ENCODE peak calls at places on chromosomes 5 and 9, in six cellular contexts. N is GM13977, F is thoracic aorta, S is upper lobe of right lung, V is endodermal cell, G is kidney. M is an unnamed sample.

GRCh38 chr9:89218040-89218928 is 39.7 kb upstream of the SHC3 start:
- DNase-seq in N (no peak), F (no peak), G (no peak), V (no peak), S (no peak), M (no peak)

GRCh38 chr5:137498736-137499505 is at the start of gene SPOCK1:
- DNase-seq in N (peak), S (peak), F (no peak), V (peak), G (peak), M (no peak)

GRCh38 chr9:76637426-76637825 is 126.8 kb upstream of the PCA3 start:
- DNase-seq in V (no peak), F (no peak), G (no peak), N (no peak), S (no peak), M (no peak)

GRCh38 chr9:98010450-98010849 is 27.3 kb downstream of the ANP32B start:
- DNase-seq in S (no peak), N (peak), G (no peak), V (peak), F (no peak), M (no peak)

GRCh38 chr9:26502311-26502710 is 390.3 kb downstream of the CAAP1 start:
- DNase-seq in V (peak), G (no peak), S (no peak), N (no peak), F (no peak), M (no peak)

GRCh38 chr5:157924931-157925729 is 66.2 kb upstream of the CLINT1 start:
- DNase-seq in V (no peak), F (no peak), G (no peak), S (no peak), N (no peak), M (no peak)

GRCh38 chr9:36382484-36382883 is 17.6 kb downstream of the RNF38 start:
- DNase-seq in S (no peak), N (no peak), F (no peak), G (no peak), V (no peak), M (no peak)

GRCh38 chr9:110095776-110096175 is 112.2 kb downstream of the C9orf152 start:
- DNase-seq in N (no peak), G (no peak), F (no peak), S (no peak), V (no peak), M (no peak)

GRCh38 chr9:103999375-104000062 is 94.6 kb upstream of the SMC2 start:
- DNase-seq in G (peak), V (no peak), F (no peak), N (no peak), S (peak), M (peak)

GRCh38 chr5:159098285-159099048 is 1.2 kb downstream of the EBF1 start:
- DNase-seq in S (no peak), G (no peak), N (no peak), V (peak), F (no peak), M (no peak)

GRCh38 chr9:136512651-136513066 is 29.8 kb upstream of the SEC16A start:
- DNase-seq in S (no peak), G (no peak), V (peak), N (peak), F (no peak), M (no peak)

GRCh38 chr5:58148366-58148765 is 311.5 kb downstream of the PLK2 start:
- DNase-seq in S (no peak), F (no peak), G (no peak), V (no peak), N (no peak), M (no peak)

GRCh38 chr9:135370411-135371375 is 108.9 kb upstream of the PPP1R26 start:
- DNase-seq in F (no peak), N (no peak), V (no peak), S (no peak), G (no peak), M (no peak)

GRCh38 chr5:128469924-128470323 is 68.1 kb downstream of the FBN2 start:
- DNase-seq in F (no peak), N (no peak), G (no peak), V (no peak), S (no peak), M (no peak)

GRCh38 chr5:132372122-132372521 is 2.6 kb downstream of the SLC22A5 start:
- DNase-seq in N (no peak), S (peak), F (no peak), V (no peak), G (no peak), M (no peak)

GRCh38 chr5:81778642-81779041 is 27.7 kb upstream of the SSBP2 start:
- DNase-seq in V (no peak), S (no peak), N (no peak), G (no peak), F (no peak), M (no peak)

GRCh38 chr9:120477534-120478001 is 102.4 kb downstream of the CDK5RAP2 start:
- DNase-seq in V (peak), F (no peak), S (no peak), G (no peak), N (peak), M (no peak)

GRCh38 chr9:108156270-108156998 is 666.9 kb upstream of the KLF4 start:
- DNase-seq in F (no peak), V (no peak), N (no peak), S (no peak), G (no peak), M (no peak)

GRCh38 chr5:32487424-32487823 is 42.9 kb upstream of the ZFR start:
- DNase-seq in F (no peak), S (no peak), G (no peak), V (no peak), N (no peak), M (no peak)

GRCh38 chr9:88716636-88717035 is 181.7 kb downstream of the NXNL2 start:
- DNase-seq in N (no peak), S (no peak), F (no peak), V (no peak), G (no peak), M (no peak)

GRCh38 chr5:138544171-138545134 is 1.4 kb upstream of the ETF1 start:
- DNase-seq in V (no peak), G (no peak), F (no peak), N (no peak), S (no peak), M (no peak)

GRCh38 chr5:100791376-100791775 is 111.7 kb downstream of the ST8SIA4 start:
- DNase-seq in G (no peak), F (no peak), V (no peak), N (no peak), S (no peak), M (no peak)

GRCh38 chr9:135339378-135339973 is 140.1 kb upstream of the PPP1R26 start:
- DNase-seq in S (peak), N (no peak), V (peak), F (no peak), G (peak), M (no peak)

GRCh38 chr5:157295247-157295646 is 29.3 kb downstream of the CYFIP2 start:
- DNase-seq in V (no peak), N (no peak), F (no peak), S (no peak), G (no peak), M (no peak)

GRCh38 chr9:119179701-119180100 is 189.5 kb downstream of the BRINP1 start:
- DNase-seq in V (peak), N (no peak), S (no peak), F (no peak), G (no peak), M (no peak)

GRCh38 chr5:150624334-150625163 is 15.9 kb upstream of the SYNPO start:
- DNase-seq in F (no peak), S (no peak), V (peak), G (no peak), N (peak), M (no peak)

GRCh38 chr9:14351206-14351605 is 37.3 kb upstream of the NFIB start:
- DNase-seq in F (no peak), V (no peak), N (no peak), S (no peak), G (no peak), M (no peak)

GRCh38 chr5:90878549-90879196 is 320.1 kb downstream of the ADGRV1 start:
- DNase-seq in G (no peak), S (no peak), V (no peak), F (no peak), N (no peak), M (no peak)

GRCh38 chr9:89940625-89941024 is 335.8 kb downstream of the GADD45G start:
- DNase-seq in V (no peak), G (no peak), F (no peak), N (no peak), S (no peak), M (no peak)

GRCh38 chr5:155127552-155127951 is 114.0 kb downstream of the KIF4B start:
- DNase-seq in G (no peak), S (no peak), F (no peak), N (no peak), V (no peak), M (no peak)

GRCh38 chr9:127664678-127665507 is 41.9 kb upstream of the CFAP157 start:
- DNase-seq in S (no peak), G (no peak), F (no peak), V (no peak), N (no peak), M (no peak)

GRCh38 chr5:68529581-68529980 is 314.0 kb downstream of the PIK3R1 start:
- DNase-seq in S (no peak), G (no peak), N (no peak), V (no peak), F (no peak), M (no peak)

GRCh38 chr9:71518045-71518888 is 250.0 kb downstream of the CEMIP2 start:
- DNase-seq in S (no peak), G (no peak), N (no peak), V (no peak), F (no peak), M (no peak)

GRCh38 chr5:116881921-116882531 is 307.4 kb upstream of the SEMA6A start:
- DNase-seq in V (no peak), G (no peak), F (no peak), S (no peak), N (no peak), M (no peak)

GRCh38 chr5:141758316-141758965 is 76.4 kb upstream of the ARAP3 start:
- DNase-seq in V (peak), S (no peak), N (no peak), F (no peak), G (no peak), M (no peak)

GRCh38 chr9:20603524-20604268 is 18.6 kb downstream of the MLLT3 start:
- DNase-seq in V (no peak), G (no peak), S (no peak), N (no peak), F (no peak), M (no peak)

DNA sequence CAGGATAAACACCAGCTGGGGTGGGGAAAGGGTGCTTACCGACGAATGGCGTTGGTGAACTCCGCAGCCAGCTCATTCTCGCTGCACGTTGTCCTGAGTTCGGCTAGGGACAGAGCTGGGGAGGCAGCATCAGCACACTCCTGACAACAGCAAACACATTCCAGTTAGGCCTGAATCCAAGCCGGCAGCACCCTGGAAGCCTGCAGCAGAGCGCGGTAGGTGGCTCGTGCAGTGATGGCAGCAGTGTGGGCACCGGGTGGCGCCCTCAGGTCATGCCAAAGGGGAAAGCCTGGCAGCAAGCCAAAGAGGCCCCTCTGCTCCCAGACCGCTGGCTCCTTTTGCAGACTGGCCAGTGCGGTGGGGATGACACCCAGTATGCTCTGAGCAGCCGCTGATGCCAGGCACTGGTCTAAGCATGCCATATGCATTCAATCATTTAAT is 66.9 kb downstream of the DCP2 start:
- DNase-seq in G (peak), F (no peak), N (no peak), S (no peak), V (peak), M (no peak)
- TF ChIP-seq CTCF in G (no peak), F (peak), N (peak), S (no peak), V (peak), M (peak)

GRCh38 chr5:112240011-112240410 is 179.1 kb downstream of the EPB41L4A start:
- DNase-seq in F (no peak), V (no peak), N (no peak), G (no peak), S (no peak), M (no peak)

GRCh38 chr5:112248643-112249042 is 170.4 kb downstream of the EPB41L4A start:
- DNase-seq in N (no peak), G (no peak), V (no peak), F (no peak), S (no peak), M (no peak)

GRCh38 chr5:112247930-112248329 is 171.1 kb downstream of the EPB41L4A start:
- DNase-seq in V (no peak), N (no peak), F (no peak), G (no peak), S (no peak), M (no peak)

GRCh38 chr5:112250551-112250950 is 168.5 kb downstream of the EPB41L4A start:
- DNase-seq in V (no peak), G (no peak), F (no peak), N (no peak), S (no peak), M (no peak)

GRCh38 chr5:112245616-112246015 is 173.5 kb downstream of the EPB41L4A start:
- DNase-seq in G (no peak), N (no peak), S (no peak), V (peak), F (no peak), M (no peak)
- TF ChIP-seq CTCF in G (no peak), N (no peak), S (no peak), V (peak), F (no peak), M (no peak)

DNA sequence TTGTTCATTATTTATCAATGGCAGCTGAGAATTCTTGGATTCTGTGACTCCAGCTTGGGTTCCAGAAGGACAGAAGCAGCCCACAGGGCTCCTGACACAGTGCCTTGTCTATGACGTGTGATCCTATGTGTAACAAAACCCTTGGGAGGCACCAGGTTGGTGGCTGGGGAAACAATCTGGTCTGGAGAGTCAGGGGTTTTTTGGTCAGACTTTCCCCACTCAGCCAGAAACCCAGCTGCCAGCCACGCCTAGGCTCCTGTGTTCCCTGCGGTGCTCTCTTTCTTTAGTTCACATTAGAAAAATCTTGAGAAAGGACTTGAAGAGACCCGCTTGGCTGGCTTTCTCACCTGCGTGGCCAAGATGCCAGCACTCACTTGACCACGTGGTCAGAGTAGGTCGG is 15.5 kb upstream of the ZBED3 start:
- DNase-seq in G (no peak), V (no peak), N (no peak), F (no peak), S (no peak), M (no peak)
- TF ChIP-seq CTCF in G (no peak), V (no peak), N (no peak), F (no peak), S (no peak), M (no peak)

GRCh38 chr5:140205952-140206351 is 31.0 kb downstream of the CYSTM1 start:
- DNase-seq in S (no peak), G (no peak), V (peak), F (no peak), N (no peak), M (no peak)
- TF ChIP-seq CTCF in S (no peak), G (no peak), V (peak), F (no peak), N (no peak), M (no peak)

DNA sequence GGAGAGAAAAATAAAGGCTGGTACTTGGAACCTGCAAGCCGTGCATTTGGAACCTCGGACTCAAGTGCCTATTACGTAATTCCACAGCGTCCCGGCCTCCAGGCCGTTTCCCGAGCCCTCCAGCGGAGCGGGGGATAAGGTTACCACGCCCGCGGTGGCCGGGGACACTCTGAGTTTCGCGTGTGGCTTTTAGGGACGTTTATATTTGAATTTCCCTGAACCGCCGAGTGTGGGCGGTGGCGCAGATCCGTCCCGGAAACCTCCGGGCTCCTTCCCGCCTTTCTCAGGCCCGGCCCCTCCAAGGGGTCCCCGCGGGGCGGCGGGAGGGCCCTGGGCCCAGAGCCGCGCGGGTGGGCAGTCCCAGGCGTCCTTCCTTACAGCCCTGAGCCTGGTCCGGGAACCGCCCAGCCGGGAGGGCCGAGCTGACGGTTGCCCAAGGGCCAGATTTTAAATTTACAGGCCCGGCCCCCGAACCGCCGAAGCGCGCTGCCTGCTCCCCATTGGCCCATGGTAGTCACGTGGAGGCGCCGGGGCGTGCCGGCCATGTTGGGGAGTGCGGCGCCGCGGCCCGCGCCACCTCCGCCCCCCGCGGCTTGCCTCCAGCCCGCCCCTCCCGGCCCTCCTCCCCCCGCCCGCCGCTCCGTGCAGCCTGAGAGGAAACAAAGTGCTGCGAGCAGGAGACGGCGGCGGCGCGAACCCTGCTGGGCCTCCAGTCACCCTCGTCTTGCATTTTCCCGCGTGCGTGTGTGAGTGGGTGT is at the start of gene LMNB1:
- DNase-seq in N (peak), S (peak), V (peak), G (peak), F (peak), M (peak)
- TF ChIP-seq CTCF in N (no peak), S (peak), V (no peak), G (no peak), F (peak), M (no peak)

M was measured in chondrocyte.